ENCODE peak calls at places on chromosomes 11 and 22, in five cellular contexts. E is ELF-1, U is heart left ventricle, T is osteocyte, J is IMR-90. P is an unnamed sample.

GRCh38 chr22:37167981-37168647 is 18.4 kb upstream of the IL2RB start:
- DNase-seq in E (no peak), U (no peak), T (no peak), J (no peak), P (no peak)

GRCh38 chr11:73931039-73931645 is 19.7 kb upstream of the DNAJB13 start:
- DNase-seq in E (peak), U (no peak), T (no peak), J (peak), P (peak)

GRCh38 chr11:105665281-105665680 is 55.4 kb downstream of the GRIA4 start:
- DNase-seq in E (no peak), U (no peak), T (no peak), J (no peak), P (no peak)

GRCh38 chr11:69636512-69636866 is 4.5 kb upstream of the CCND1 start:
- DNase-seq in E (peak), U (peak), T (no peak), J (peak), P (peak)

GRCh38 chr11:15901046-15901445 is 455.3 kb downstream of the SOX6 start:
- DNase-seq in E (peak), U (peak), T (no peak), J (no peak), P (no peak)

GRCh38 chr22:48778308-48779195 is 1049.1 kb downstream of the BRD1 start:
- DNase-seq in E (no peak), U (no peak), T (peak), J (no peak), P (no peak)

GRCh38 chr11:74611369-74611861 is 19.0 kb downstream of the POLD3 start:
- DNase-seq in E (no peak), U (no peak), T (no peak), J (peak), P (peak)

GRCh38 chr11:35061516-35062440 is 77.2 kb upstream of the CD44 start:
- DNase-seq in E (no peak), U (no peak), T (no peak), J (no peak), P (peak)

GRCh38 chr11:33257160-33257896 is at the start of gene HIPK3:
- DNase-seq in E (peak), U (peak), T (peak), J (peak), P (peak)

GRCh38 chr22:23180893-23181762 is 819 bp downstream of the BCR start:
- DNase-seq in E (no peak), U (no peak), T (no peak), J (no peak), P (peak)

GRCh38 chr11:124920870-124921609 is 2.0 kb downstream of the HEPN1 start:
- DNase-seq in E (peak), U (peak), T (peak), J (peak), P (peak)

GRCh38 chr11:9716275-9717039 is 52.6 kb downstream of the SWAP70 start:
- DNase-seq in E (no peak), U (peak), T (no peak), J (peak), P (peak)